ENCODE peak calls at places on chromosomes 1 and 21, in five cellular contexts. K is H9, R is IMR-90, X is neuronal stem cell, U is H1. D is an unnamed sample.

GRCh38 chr1:54850737-54851136 is 36.3 kb downstream of the DHCR24 start:
- DNase-seq in K (no peak), R (peak; percentile 99), X (no peak), U (no peak), D (no peak)

GRCh38 chr1:116377564-116378529 is 4.8 kb downstream of the ATP1A1 start:
- DNase-seq in K (no peak), R (peak; percentile 96), X (no peak), U (no peak), D (no peak)

GRCh38 chr1:44670751-44671640 is 3.3 kb downstream of the TMEM53 start:
- DNase-seq in K (no peak), R (no peak), X (no peak), U (no peak), D (no peak)

GRCh38 chr1:3817821-3818597 is 21.7 kb upstream of the LRRC47 start:
- DNase-seq in K (no peak), R (no peak), X (no peak), U (no peak), D (no peak)

GRCh38 chr1:53691326-53691725 is 47.6 kb downstream of the GLIS1 start:
- DNase-seq in K (no peak), R (no peak), X (no peak), U (no peak), D (no peak)

GRCh38 chr1:117093091-117093534 is 28.4 kb downstream of the TRIM45 start:
- DNase-seq in K (peak; percentile 50), R (peak; percentile 100), X (peak; percentile 23), U (no peak), D (peak; percentile 90)

GRCh38 chr1:2595812-2596529 is 9.4 kb downstream of the PRXL2B start:
- DNase-seq in K (peak; percentile 25), R (no peak), X (no peak), U (no peak), D (no peak)

GRCh38 chr1:153430561-153430960 is 14.2 kb downstream of the S100A7A start:
- DNase-seq in K (no peak), R (no peak), X (no peak), U (peak; percentile 40), D (no peak)

GRCh38 chr21:28805885-28806284 is 186.8 kb downstream of the LTN1 start:
- DNase-seq in K (no peak), R (peak; percentile 97), X (no peak), U (no peak), D (no peak)

GRCh38 chr1:1337793-1338147 is 6.7 kb downstream of the TAS1R3 start:
- DNase-seq in K (peak; percentile 73), R (no peak), X (no peak), U (peak; percentile 87), D (no peak)

GRCh38 chr21:40255665-40256064 is 388.4 kb downstream of the PCP4 start:
- DNase-seq in K (no peak), R (no peak), X (no peak), U (no peak), D (no peak)

GRCh38 chr1:235299514-235299858 is 28.5 kb downstream of the ARID4B start:
- DNase-seq in K (no peak), R (no peak), X (no peak), U (no peak), D (no peak)

GRCh38 chr1:235298772-235299513 is 29.0 kb downstream of the ARID4B start:
- DNase-seq in K (no peak), R (no peak), X (no peak), U (no peak), D (no peak)

GRCh38 chr1:235295902-235296350 is 32.1 kb downstream of the ARID4B start:
- DNase-seq in K (no peak), R (peak; percentile 81), X (no peak), U (no peak), D (no peak)

GRCh38 chr1:235296729-235297128 is 31.2 kb downstream of the ARID4B start:
- DNase-seq in K (no peak), R (no peak), X (no peak), U (no peak), D (no peak)

DNA sequence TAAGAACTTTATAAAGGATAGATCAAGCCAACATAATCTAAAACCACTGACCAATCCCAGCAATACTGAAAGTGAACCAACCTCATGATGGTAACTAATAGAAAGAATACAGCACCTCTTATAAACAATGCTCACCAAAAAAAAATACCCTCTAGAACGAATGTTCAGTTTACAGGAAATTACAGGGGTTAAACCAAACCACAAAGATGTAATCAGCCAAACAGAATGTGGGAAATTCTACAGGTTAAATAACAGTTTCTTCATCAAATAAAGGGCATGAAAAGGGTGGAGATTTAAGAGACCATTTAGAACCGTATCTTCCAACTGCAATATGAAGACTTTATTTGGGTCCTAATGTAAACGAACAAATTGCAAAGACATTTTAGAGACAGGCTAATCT is 30.4 kb downstream of the ARID4B start:
- DNase-seq in K (no peak), R (peak; percentile 36), X (no peak), U (no peak), D (no peak)
- H3K4me1 ChIP-seq in K (no peaks in the 10 kb centered on the region), R (peaks cover 4% of the 10 kb centered on the region), X (no peaks in the 10 kb centered on the region), U (no peaks in the 10 kb centered on the region), D (peaks cover 2% of the 10 kb centered on the region)

DNA sequence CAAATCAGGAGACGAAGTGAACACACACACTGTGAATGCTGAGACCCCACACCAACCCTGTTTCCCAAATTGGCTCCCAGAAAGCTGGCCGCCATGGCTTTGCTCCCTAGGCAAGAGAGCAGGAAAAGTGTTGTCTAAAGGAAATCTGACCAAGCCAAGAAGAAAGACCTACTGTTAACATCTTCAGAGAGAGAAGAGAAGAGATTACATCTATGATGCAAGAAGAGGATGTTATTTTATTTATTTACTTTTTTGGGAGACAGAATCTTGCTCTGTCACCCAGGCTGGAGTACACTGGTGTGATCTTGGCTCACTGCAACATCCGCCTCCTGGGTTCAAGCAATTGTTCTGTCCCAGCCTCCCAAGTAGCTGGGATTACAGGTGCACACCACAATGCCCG is 21.7 kb downstream of the HMGN2 start:
- DNase-seq in K (no peak), R (no peak), X (no peak), U (no peak), D (no peak)
- H2BK120ac ChIP-seq in K (no peak overlapping the region), R (no peak overlapping the region), X (no peak overlapping the region), U (no peak overlapping the region), D (no peak overlapping the region)

GRCh38 chr1:75136158-75136815 is 2.1 kb downstream of the LHX8 start:
- DNase-seq in K (peak; percentile 64), R (no peak), X (peak; percentile 56), U (peak; percentile 81), D (peak; percentile 64)
- H3K4me2 ChIP-seq in K (peak overlapping the region; percentile 95), R (peak overlapping the region; percentile 30), X (peak overlapping the region; percentile 93), U (peak overlapping the region; percentile 98), D (peak overlapping the region; percentile 35)

GRCh38 chr21:44902268-44903053 is 18.2 kb downstream of the ITGB2 start:
- DNase-seq in K (no peak), R (no peak), X (no peak), U (no peak), D (no peak)

GRCh38 chr21:44899768-44900558 is 20.7 kb downstream of the ITGB2 start:
- DNase-seq in K (no peak), R (no peak), X (no peak), U (no peak), D (no peak)

GRCh38 chr21:44900559-44901251 is 20.0 kb downstream of the ITGB2 start:
- DNase-seq in K (no peak), R (no peak), X (no peak), U (no peak), D (no peak)

GRCh38 chr21:44903054-44903685 is 17.5 kb downstream of the ITGB2 start:
- DNase-seq in K (no peak), R (no peak), X (no peak), U (no peak), D (no peak)

GRCh38 chr21:44901391-44902074 is 19.2 kb downstream of the ITGB2 start:
- DNase-seq in K (no peak), R (no peak), X (no peak), U (no peak), D (no peak)
- H3K4me1 ChIP-seq in K (no peaks in the 10 kb centered on the region), R (no peaks in the 10 kb centered on the region), X (no peaks in the 10 kb centered on the region), U (peaks cover 4% of the 10 kb centered on the region), D (no peaks in the 10 kb centered on the region)

DNA sequence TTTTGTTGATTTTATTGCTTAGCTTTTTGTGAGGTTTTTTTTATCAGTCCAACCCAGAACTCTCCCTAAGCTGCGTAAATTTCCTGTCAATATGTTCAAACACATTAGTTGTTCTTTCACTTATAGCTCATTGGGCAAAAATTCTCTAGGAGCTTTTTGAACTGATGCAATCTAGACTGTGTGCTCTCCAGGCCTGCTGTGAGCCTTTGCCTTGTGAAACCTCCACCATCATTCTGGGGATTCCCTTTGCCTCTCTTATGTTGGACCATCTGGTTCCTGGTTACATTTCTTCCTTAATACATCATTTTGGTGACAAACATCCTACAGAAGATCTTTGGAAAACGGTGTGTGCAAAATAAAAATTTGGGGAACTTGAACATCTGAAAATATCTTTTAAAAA is 247.2 kb downstream of the LRRC7 start:
- DNase-seq in K (no peak), R (no peak), X (no peak), U (no peak), D (no peak)
- H2BK120ac ChIP-seq in K (no peak overlapping the region), R (no peak overlapping the region), X (no peak overlapping the region), U (no peak overlapping the region), D (no peak overlapping the region)

GRCh38 chr21:42291751-42292562 is 23.3 kb downstream of the TFF3 start:
- DNase-seq in K (no peak), R (no peak), X (no peak), U (no peak), D (no peak)

GRCh38 chr21:42291003-42291750 is 24.0 kb downstream of the TFF3 start:
- DNase-seq in K (no peak), R (no peak), X (no peak), U (no peak), D (no peak)

GRCh38 chr21:42288962-42289361 is 26.2 kb downstream of the TFF3 start:
- DNase-seq in K (no peak), R (no peak), X (no peak), U (no peak), D (no peak)

GRCh38 chr21:42287193-42288083 is 27.8 kb downstream of the TFF3 start:
- DNase-seq in K (no peak), R (no peak), X (no peak), U (no peak), D (no peak)

DNA sequence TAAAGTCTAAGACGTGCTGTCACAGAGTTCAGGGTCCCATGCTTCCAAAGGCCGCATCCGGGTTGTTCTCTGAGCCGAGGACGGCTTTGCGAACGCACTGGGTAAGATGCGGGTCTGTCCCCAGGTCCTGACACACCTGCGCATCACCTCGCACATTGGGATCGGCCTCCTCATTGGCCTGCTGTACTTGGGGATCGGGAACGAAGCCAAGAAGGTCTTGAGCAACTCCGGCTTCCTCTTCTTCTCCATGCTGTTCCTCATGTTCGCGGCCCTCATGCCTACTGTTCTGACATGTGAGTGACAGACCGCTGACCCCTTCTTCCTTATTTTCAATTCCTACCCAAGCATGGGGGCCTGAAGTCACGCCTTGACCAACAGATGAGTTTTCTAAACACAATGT is 25.3 kb downstream of the TFF3 start:
- DNase-seq in K (no peak), R (no peak), X (no peak), U (no peak), D (no peak)
- H3K4me2 ChIP-seq in K (no peak overlapping the region), R (no peak overlapping the region), X (no peak overlapping the region), U (no peak overlapping the region), D (no peak overlapping the region)

D was measured in mesendoderm.